ENCODE peak calls at places on chromosomes 7 and 10, in six cellular contexts. V is head of caudate nucleus; C is WTC11; J is activated T-cell treated with anti-CD3 and anti-CD28 coated beads, Interleukin-2, amount 50 U/mL, for 4 hours; A is NCI-H1436; G is activated CD4-positive, alpha-beta T cell treated with anti-CD3 and anti-CD28 coated beads, Interleukin-2, amount 10 ng/mL, durations not matched to agents 24 days and 14 days. B is an unnamed sample.

GRCh38 chr7:82156168-82156567 is 287.4 kb downstream of the CACNA2D1 start:
- DNase-seq in G (no peak), J (no peak), V (no peak), C (no peak), A (peak), B (no peak)

GRCh38 chr7:144545330-144545729 is 141.8 kb upstream of the NOBOX start:
- DNase-seq in J (no peak), C (no peak), A (no peak), V (no peak), G (no peak), B (no peak)

GRCh38 chr10:60343254-60343653 is 46.4 kb downstream of the ANK3 start:
- DNase-seq in V (no peak), A (no peak), C (no peak), G (no peak), J (no peak), B (no peak)

GRCh38 chr7:97004931-97005763 is at the start of gene DLX6:
- DNase-seq in V (peak), G (peak), J (no peak), C (peak), A (peak), B (peak)

GRCh38 chr7:129990403-129991192 is 37.8 kb upstream of the UBE2H start:
- DNase-seq in C (peak), A (no peak), V (no peak), J (no peak), G (no peak), B (no peak)

GRCh38 chr10:87558333-87558732 is 53.6 kb downstream of the MINPP1 start:
- DNase-seq in J (no peak), V (no peak), C (no peak), G (no peak), A (no peak), B (no peak)

GRCh38 chr7:47149208-47149864 is 432.6 kb downstream of the TNS3 start:
- DNase-seq in J (no peak), G (no peak), V (no peak), C (no peak), A (no peak), B (no peak)

GRCh38 chr10:34862892-34863291 is 47.8 kb upstream of the PARD3 start:
- DNase-seq in V (no peak), J (no peak), C (no peak), A (no peak), G (no peak), B (no peak)

GRCh38 chr10:5963071-5963470 is 14.3 kb downstream of the IL15RA start:
- DNase-seq in A (no peak), G (no peak), C (no peak), V (no peak), J (no peak), B (no peak)

GRCh38 chr10:55786461-55786860 is 574.6 kb downstream of the ZWINT start:
- DNase-seq in C (no peak), A (no peak), G (no peak), J (no peak), V (no peak), B (no peak)

GRCh38 chr10:70508912-70509366 is 30.4 kb downstream of the PALD1 start:
- DNase-seq in A (no peak), J (no peak), V (peak), C (peak), G (no peak), B (peak)

GRCh38 chr10:80464557-80465466 is 10.7 kb downstream of the TSPAN14 start:
- DNase-seq in J (no peak), G (peak), A (no peak), C (peak), V (peak), B (peak)

GRCh38 chr10:80452688-80453391 is 1.3 kb upstream of the TSPAN14 start:
- DNase-seq in A (no peak), V (no peak), G (peak), J (no peak), C (no peak), B (no peak)

B was measured in DMS 273 treated with DMSO at 0.1 percent for 48 hours.